ENCODE peak calls at places on chromosome 22, in six cellular contexts. Q is left lung, B is HepG2, P is right cardiac atrium, G is mucosa of descending colon, M is RWPE2. F is an unnamed sample. For H3K4me1, the result is how much of the 10 kb centered on the place peaks cover.

GRCh38 chr22:50641696-50642607 is 14.0 kb upstream of the ARSA start:
- ATAC-seq in Q (peak), B (peak), P (peak), G (peak), M (no peak), F (peak)

GRCh38 chr22:44729391-44730012 is 22.9 kb upstream of the ARHGAP8 start:
- ATAC-seq in Q (peak), B (no peak), P (peak), G (peak), M (no peak), F (peak)

GRCh38 chr22:17767236-17768065 is 6.8 kb downstream of the BID start:
- ATAC-seq in Q (no peak), B (no peak), P (no peak), G (no peak), M (no peak), F (no peak)

GRCh38 chr22:44357296-44357961 is 44.7 kb upstream of the SHISAL1 start:
- ATAC-seq in Q (no peak), B (no peak), P (no peak), G (no peak), M (no peak), F (no peak)

GRCh38 chr22:50627452-50627913 is 469 bp downstream of the ARSA start:
- ATAC-seq in Q (peak), B (peak), P (peak), G (peak), M (peak), F (peak)

GRCh38 chr22:37669586-37669985 is 5.8 kb upstream of the LGALS1 start:
- ATAC-seq in Q (no peak), B (no peak), P (no peak), G (no peak), M (no peak), F (peak)

GRCh38 chr22:33563568-33563967 is 356.7 kb downstream of the LARGE1 start:
- ATAC-seq in Q (no peak), B (no peak), P (no peak), G (peak), M (no peak), F (no peak)

GRCh38 chr22:28718044-28718443 is 23.6 kb downstream of the CHEK2 start:
- ATAC-seq in Q (no peak), B (no peak), P (no peak), G (no peak), M (no peak), F (no peak)

GRCh38 chr22:25219948-25220442 is 556 bp downstream of the CRYBB2 start:
- ATAC-seq in Q (no peak), B (no peak), P (peak), G (no peak), M (no peak), F (no peak)

GRCh38 chr22:31295413-31295812 is 3.1 kb upstream of the PIK3IP1 start:
- ATAC-seq in Q (no peak), B (no peak), P (no peak), G (no peak), M (peak), F (no peak)

GRCh38 chr22:48079505-48080295 is 1317.2 kb downstream of the TBC1D22A start:
- ATAC-seq in Q (no peak), B (no peak), P (no peak), G (no peak), M (no peak), F (no peak)

GRCh38 chr22:28856095-28856455 is 27.3 kb upstream of the ZNRF3 start:
- ATAC-seq in Q (peak), B (peak), P (no peak), G (peak), M (peak), F (no peak)

GRCh38 chr22:44204937-44205712 is 24.4 kb downstream of the PARVG start:
- ATAC-seq in Q (no peak), B (no peak), P (no peak), G (peak), M (no peak), F (no peak)

DNA sequence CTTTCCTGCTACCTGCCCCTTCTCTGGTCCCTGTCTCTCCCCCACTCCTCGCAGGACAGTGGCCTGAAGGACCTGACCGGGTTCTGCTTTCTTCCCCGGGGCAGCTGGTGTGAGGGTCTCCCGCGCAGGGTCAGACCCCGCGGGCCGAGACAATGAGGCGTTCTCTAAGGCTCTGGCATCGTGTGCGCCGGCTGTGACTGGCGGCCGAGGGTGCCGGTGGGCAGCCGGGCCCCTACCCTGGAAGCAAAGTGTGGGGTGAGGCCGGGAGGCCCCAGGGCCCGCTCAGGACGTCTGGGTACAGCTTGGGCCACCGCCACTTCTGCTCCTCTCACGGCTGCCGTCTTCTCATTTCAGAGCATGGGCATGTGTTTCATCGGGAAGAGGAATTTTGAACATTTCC is 16.3 kb downstream of the TRMU start:
- ATAC-seq in Q (no peak), B (no peak), P (no peak), G (no peak), M (no peak), F (no peak)
- H3K4me1 ChIP-seq in Q (under half), B (under half), P (under half), G (under half), M (under half), F (under half)

GRCh38 chr22:19853879-19854777 is 546 bp downstream of the GNB1L start:
- ATAC-seq in Q (peak), B (peak), P (peak), G (peak), M (peak), F (peak)

GRCh38 chr22:19854778-19855503 is at the start of the genes GNB1L and RTL10:
- ATAC-seq in Q (peak), B (peak), P (peak), G (peak), M (peak), F (peak)

GRCh38 chr22:19851291-19852176 is 3.1 kb downstream of the GNB1L start:
- ATAC-seq in Q (no peak), B (no peak), P (no peak), G (no peak), M (no peak), F (no peak)

GRCh38 chr22:19852177-19852781 is 2.4 kb downstream of the GNB1L start:
- ATAC-seq in Q (no peak), B (no peak), P (no peak), G (no peak), M (no peak), F (no peak)

DNA sequence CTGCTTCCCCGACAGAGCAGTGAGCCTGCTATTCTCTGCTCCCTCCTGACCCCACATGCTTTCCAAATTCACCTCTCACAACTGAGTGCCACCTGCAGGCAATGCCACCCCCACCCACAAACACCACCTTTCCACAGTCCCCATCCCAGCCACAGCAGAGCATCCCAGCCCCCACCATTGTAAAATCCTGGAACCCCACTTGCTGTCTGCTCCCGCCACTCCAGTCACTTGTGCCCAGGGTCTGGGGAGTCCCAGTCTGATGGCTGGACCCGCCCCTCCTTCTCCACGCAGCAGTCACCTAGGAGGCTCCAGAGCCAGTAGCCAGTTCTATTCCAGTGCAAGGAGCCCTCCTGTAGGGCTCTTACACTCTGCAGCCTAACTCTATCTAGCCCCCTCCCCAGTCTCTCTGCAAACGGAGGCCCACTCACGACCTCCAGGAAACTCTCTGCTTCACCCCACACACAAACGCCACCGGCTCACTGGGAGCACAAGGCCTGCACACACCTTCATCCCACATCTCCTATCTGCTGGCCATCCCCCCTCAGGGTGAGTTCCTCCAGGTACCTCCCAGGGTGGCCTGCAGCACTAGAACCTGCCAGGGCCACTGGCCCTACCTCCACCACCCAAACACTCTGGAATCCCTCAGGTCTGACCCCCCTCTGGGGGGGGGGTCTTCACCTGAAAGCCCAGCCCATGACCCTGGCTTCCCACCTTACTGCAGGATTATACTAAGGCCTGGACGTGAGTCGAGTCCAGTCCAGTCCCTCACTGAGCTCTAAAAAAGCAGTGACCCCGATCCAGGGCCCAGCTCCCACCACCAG is 1.4 kb downstream of the GNB1L start:
- ATAC-seq in Q (no peak), B (no peak), P (no peak), G (no peak), M (no peak), F (no peak)
- H3K4me1 ChIP-seq in Q (under half), B (half or more), P (under half), G (under half), M (under half), F (under half)

GRCh38 chr22:40484906-40485660 is 114.7 kb downstream of the SGSM3 start:
- ATAC-seq in Q (no peak), B (no peak), P (peak), G (no peak), M (peak), F (no peak)

GRCh38 chr22:40491990-40492631 is 121.7 kb downstream of the SGSM3 start:
- ATAC-seq in Q (peak), B (no peak), P (peak), G (peak), M (no peak), F (peak)

GRCh38 chr22:40486962-40487602 is 116.7 kb downstream of the SGSM3 start:
- ATAC-seq in Q (no peak), B (no peak), P (no peak), G (no peak), M (no peak), F (no peak)

GRCh38 chr22:40485813-40486610 is 115.6 kb downstream of the SGSM3 start:
- ATAC-seq in Q (no peak), B (no peak), P (peak), G (no peak), M (peak), F (no peak)

DNA sequence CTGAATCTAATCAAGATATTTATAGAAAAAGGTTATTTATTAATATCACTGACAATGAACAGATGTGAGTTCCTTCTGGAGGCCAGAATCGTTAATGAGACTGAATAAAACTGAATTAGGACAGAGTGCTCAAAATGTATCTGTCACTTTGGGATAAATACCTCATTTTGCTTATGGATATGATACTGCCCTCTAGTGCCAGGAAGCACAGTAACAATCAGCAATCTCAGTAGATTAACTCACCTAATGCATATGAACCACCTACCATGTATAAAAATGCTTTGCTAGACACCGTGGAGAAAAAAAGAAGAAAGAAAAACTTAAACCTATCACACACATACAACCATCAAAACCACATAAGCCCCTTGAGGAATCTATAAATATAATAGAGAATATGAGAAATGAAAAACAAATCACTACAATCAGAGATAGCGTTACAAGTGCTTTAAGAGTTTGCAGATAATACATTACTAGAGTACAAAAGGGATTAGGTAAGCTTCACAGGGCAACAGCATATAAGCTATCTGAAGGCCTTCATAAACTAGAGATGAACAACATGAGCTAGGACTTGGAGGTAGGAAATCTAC is 117.4 kb downstream of the SGSM3 start:
- ATAC-seq in Q (peak), B (peak), P (no peak), G (peak), M (peak), F (no peak)
- H3K4me1 ChIP-seq in Q (half or more), B (under half), P (under half), G (under half), M (under half), F (under half)

DNA sequence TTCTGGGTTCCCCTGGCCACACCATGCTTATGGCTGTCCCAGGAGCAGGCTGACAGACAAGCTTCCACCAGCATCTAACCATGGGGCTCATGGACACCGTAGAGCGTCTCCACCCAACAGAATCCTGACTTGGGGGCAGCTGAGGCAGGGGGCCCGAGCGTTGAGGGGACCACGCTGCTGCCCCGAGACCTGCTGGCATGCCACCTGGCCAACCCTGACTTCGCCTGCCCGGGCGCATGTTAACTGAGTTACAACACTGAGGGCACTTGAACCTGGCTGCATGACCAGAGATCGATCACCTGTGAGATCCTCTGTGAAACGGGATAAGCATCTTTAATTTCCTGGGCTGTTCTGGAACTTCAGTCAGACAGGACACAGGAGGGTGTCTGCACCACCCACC is 13.7 kb downstream of the PPM1F start:
- ATAC-seq in Q (no peak), B (peak), P (no peak), G (no peak), M (no peak), F (no peak)
- H3K4me1 ChIP-seq in Q (half or more), B (under half), P (under half), G (under half), M (under half), F (under half)

DNA sequence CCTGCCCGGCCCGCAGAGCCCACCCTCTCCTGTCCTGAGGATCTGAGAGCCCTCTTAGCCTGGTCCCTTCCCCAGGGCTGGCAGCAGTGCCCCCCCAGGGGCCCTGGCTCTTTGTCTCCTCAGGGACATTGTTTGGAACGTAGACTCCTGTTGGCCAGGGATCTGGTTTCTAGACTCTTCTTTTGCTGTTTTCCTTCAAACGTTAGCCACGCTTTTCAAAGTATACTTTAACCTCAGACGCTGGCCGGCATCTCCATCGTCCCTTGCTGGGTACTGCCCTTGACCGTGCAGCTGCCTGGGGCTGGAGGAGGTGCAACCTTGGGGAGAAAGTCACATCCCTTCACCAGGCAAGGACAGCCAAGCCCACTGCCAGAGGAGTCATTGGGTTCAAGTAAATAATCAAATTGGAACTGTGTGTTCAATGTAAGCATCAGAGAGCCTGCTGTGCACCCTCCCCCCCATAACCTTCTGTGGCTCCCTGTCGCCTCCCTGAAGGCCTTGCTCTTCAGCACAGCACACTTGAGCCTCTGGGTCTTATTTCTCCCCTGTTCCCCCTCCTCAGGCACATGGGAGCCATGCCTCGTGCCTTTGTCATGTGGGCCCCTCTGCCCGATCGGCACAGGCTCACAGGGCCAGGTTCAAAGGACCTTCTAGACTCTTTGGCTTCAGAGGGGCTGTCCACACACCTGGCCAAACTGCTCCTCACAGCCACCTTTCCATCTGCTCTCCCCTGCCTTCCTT is 21.8 kb upstream of the WNT7B start:
- ATAC-seq in Q (no peak), B (no peak), P (no peak), G (no peak), M (no peak), F (no peak)
- H3K4me1 ChIP-seq in Q (half or more), B (under half), P (under half), G (under half), M (under half), F (half or more)

GRCh38 chr22:23767303-23767672 is 484 bp downstream of the CHCHD10 start:
- ATAC-seq in Q (peak), B (peak), P (peak), G (peak), M (no peak), F (no peak)

GRCh38 chr22:23764931-23765881 is 2.4 kb downstream of the C22orf15 start:
- ATAC-seq in Q (no peak), B (no peak), P (no peak), G (no peak), M (no peak), F (no peak)

GRCh38 chr22:23769321-23769965 is 1.7 kb upstream of the CHCHD10 start:
- ATAC-seq in Q (no peak), B (no peak), P (no peak), G (no peak), M (no peak), F (no peak)

GRCh38 chr22:23763579-23764331 is 965 bp downstream of the C22orf15 start:
- ATAC-seq in Q (no peak), B (no peak), P (no peak), G (no peak), M (no peak), F (no peak)

GRCh38 chr22:23767673-23768548 is at the start of gene CHCHD10:
- ATAC-seq in Q (peak), B (peak), P (peak), G (peak), M (peak), F (peak)
- H3K4me1 ChIP-seq in Q (half or more), B (half or more), P (under half), G (under half), M (under half), F (half or more)

GRCh38 chr22:42180349-42180842 is 49.8 kb upstream of the CYP2D6 start:
- ATAC-seq in Q (peak), B (no peak), P (peak), G (peak), M (no peak), F (peak)
- H3K4me1 ChIP-seq in Q (under half), B (under half), P (under half), G (under half), M (under half), F (under half)

GRCh38 chr22:36282078-36282831 is 29.3 kb downstream of the APOL1 start:
- ATAC-seq in Q (no peak), B (no peak), P (peak), G (no peak), M (no peak), F (no peak)

GRCh38 chr22:36285545-36285944 is 32.6 kb downstream of the APOL1 start:
- ATAC-seq in Q (no peak), B (no peak), P (no peak), G (no peak), M (no peak), F (no peak)

GRCh38 chr22:36284171-36284571 is 31.2 kb downstream of the APOL1 start:
- ATAC-seq in Q (no peak), B (no peak), P (no peak), G (no peak), M (no peak), F (no peak)

GRCh38 chr22:36286096-36286957 is 33.4 kb downstream of the APOL1 start:
- ATAC-seq in Q (peak), B (peak), P (peak), G (peak), M (peak), F (peak)

DNA sequence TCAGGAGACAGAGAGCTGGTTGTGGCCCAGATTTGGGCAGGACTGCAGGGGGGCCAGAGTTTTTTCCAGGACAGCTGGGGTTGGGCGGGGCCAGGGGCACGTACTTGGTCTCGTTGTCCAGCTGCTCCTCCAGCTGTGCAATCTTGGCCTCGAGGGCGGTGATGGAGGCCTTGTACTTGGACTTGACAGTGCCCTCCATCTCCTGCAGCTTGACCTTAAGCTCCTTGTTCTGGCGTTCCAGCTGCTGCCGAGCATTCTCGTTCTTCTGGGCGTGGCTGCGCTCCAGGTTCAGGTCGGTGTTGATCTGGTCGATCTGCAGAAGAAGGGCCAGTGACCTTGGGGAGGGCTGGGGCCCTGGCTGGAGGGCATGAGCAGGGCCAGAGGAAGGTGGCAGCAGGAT is 32.1 kb downstream of the APOL1 start:
- ATAC-seq in Q (no peak), B (no peak), P (no peak), G (no peak), M (no peak), F (no peak)
- H3K4me1 ChIP-seq in Q (under half), B (under half), P (under half), G (under half), M (under half), F (under half)

GRCh38 chr22:27637604-27638003 is 164.0 kb downstream of the MN1 start:
- ATAC-seq in Q (no peak), B (no peak), P (no peak), G (no peak), M (peak), F (no peak)
- H3K4me1 ChIP-seq in Q (under half), B (under half), P (under half), G (under half), M (under half), F (under half)

F was measured in gastroesophageal sphincter.